ENCODE peak calls at places on chromosomes 1 and 21, in ten cellular contexts. One of them, this sample, is unnamed.

GRCh38 chr1:185648858-185649589 is 85.2 kb upstream of the HMCN1 start:
- DNase-seq in esophagus muscularis mucosa: no peak
- DNase-seq in heart right ventricle: no peak
- DNase-seq in heart left ventricle: no peak
- DNase-seq in thoracic aorta: no peak
- DNase-seq in testis: no peak
- DNase-seq in body of pancreas: no peak
- DNase-seq in IMR-90: no peak
- DNase-seq in breast epithelium: no peak
- DNase-seq in Peyer's patch: no peak
- DNase-seq in this sample: no peak

GRCh38 chr1:158177705-158178450 is 2.8 kb upstream of the CD1D start:
- DNase-seq in breast epithelium: peak; percentile 90
- DNase-seq in heart left ventricle: peak; percentile 95
- DNase-seq in Peyer's patch: peak; percentile 98
- DNase-seq in thoracic aorta: peak; percentile 64
- DNase-seq in testis: peak; percentile 92
- DNase-seq in body of pancreas: peak; percentile 86
- DNase-seq in esophagus muscularis mucosa: no peak
- DNase-seq in heart right ventricle: peak; percentile 95
- DNase-seq in IMR-90: peak; percentile 31
- DNase-seq in this sample: peak; percentile 84

GRCh38 chr1:70979313-70979712 is 68.3 kb downstream of the PTGER3 start:
- DNase-seq in heart right ventricle: no peak
- DNase-seq in heart left ventricle: no peak
- DNase-seq in breast epithelium: no peak
- DNase-seq in Peyer's patch: no peak
- DNase-seq in esophagus muscularis mucosa: no peak
- DNase-seq in thoracic aorta: no peak
- DNase-seq in body of pancreas: no peak
- DNase-seq in IMR-90: no peak
- DNase-seq in testis: no peak
- DNase-seq in this sample: no peak

GRCh38 chr1:37486680-37487618 is 12.6 kb downstream of the ZC3H12A start:
- DNase-seq in body of pancreas: peak; percentile 83
- DNase-seq in heart right ventricle: peak; percentile 84
- DNase-seq in IMR-90: peak; percentile 65
- DNase-seq in esophagus muscularis mucosa: peak; percentile 95
- DNase-seq in testis: peak; percentile 79
- DNase-seq in heart left ventricle: peak; percentile 68
- DNase-seq in thoracic aorta: no peak
- DNase-seq in breast epithelium: peak; percentile 77
- DNase-seq in Peyer's patch: peak; percentile 87
- DNase-seq in this sample: peak; percentile 82

GRCh38 chr1:163174524-163175437 is 27.9 kb downstream of the RGS5 start:
- DNase-seq in IMR-90: peak; percentile 65
- DNase-seq in testis: peak; percentile 79
- DNase-seq in body of pancreas: peak; percentile 62
- DNase-seq in breast epithelium: peak; percentile 53
- DNase-seq in Peyer's patch: peak; percentile 52
- DNase-seq in esophagus muscularis mucosa: no peak
- DNase-seq in thoracic aorta: peak; percentile 31
- DNase-seq in heart right ventricle: peak; percentile 76
- DNase-seq in heart left ventricle: peak; percentile 64
- DNase-seq in this sample: peak; percentile 85

GRCh38 chr1:43557744-43558245 is 27.1 kb downstream of the PTPRF start:
- DNase-seq in IMR-90: no peak
- DNase-seq in body of pancreas: no peak
- DNase-seq in heart right ventricle: no peak
- DNase-seq in Peyer's patch: peak; percentile 92
- DNase-seq in testis: no peak
- DNase-seq in heart left ventricle: no peak
- DNase-seq in breast epithelium: no peak
- DNase-seq in esophagus muscularis mucosa: no peak
- DNase-seq in thoracic aorta: no peak
- DNase-seq in this sample: no peak

GRCh38 chr1:50605186-50605875 is 182.1 kb upstream of the DMRTA2 start:
- DNase-seq in testis: peak; percentile 37
- DNase-seq in breast epithelium: no peak
- DNase-seq in thoracic aorta: no peak
- DNase-seq in IMR-90: peak; percentile 57
- DNase-seq in heart left ventricle: no peak
- DNase-seq in Peyer's patch: no peak
- DNase-seq in heart right ventricle: no peak
- DNase-seq in body of pancreas: no peak
- DNase-seq in esophagus muscularis mucosa: no peak
- DNase-seq in this sample: peak; percentile 64

GRCh38 chr21:37878946-37879660 is 37.2 kb downstream of the KCNJ6 start:
- DNase-seq in body of pancreas: no peak
- DNase-seq in thoracic aorta: no peak
- DNase-seq in heart left ventricle: no peak
- DNase-seq in testis: no peak
- DNase-seq in IMR-90: peak; percentile 93
- DNase-seq in Peyer's patch: no peak
- DNase-seq in esophagus muscularis mucosa: no peak
- DNase-seq in breast epithelium: no peak
- DNase-seq in heart right ventricle: no peak
- DNase-seq in this sample: no peak

GRCh38 chr1:43069481-43070050 is 102.5 kb downstream of the EBNA1BP2 start:
- DNase-seq in esophagus muscularis mucosa: no peak
- DNase-seq in breast epithelium: no peak
- DNase-seq in testis: peak; percentile 32
- DNase-seq in thoracic aorta: no peak
- DNase-seq in body of pancreas: no peak
- DNase-seq in heart right ventricle: no peak
- DNase-seq in heart left ventricle: no peak
- DNase-seq in IMR-90: no peak
- DNase-seq in Peyer's patch: no peak
- DNase-seq in this sample: peak; percentile 43

GRCh38 chr1:67832737-67833594 is at the start of gene GNG12:
- DNase-seq in body of pancreas: peak; percentile 72
- DNase-seq in breast epithelium: peak; percentile 60
- DNase-seq in heart right ventricle: peak; percentile 75
- DNase-seq in testis: peak; percentile 82
- DNase-seq in IMR-90: peak; percentile 73
- DNase-seq in esophagus muscularis mucosa: no peak
- DNase-seq in thoracic aorta: no peak
- DNase-seq in heart left ventricle: peak; percentile 71
- DNase-seq in Peyer's patch: peak; percentile 86
- DNase-seq in this sample: peak; percentile 85

GRCh38 chr1:47507921-47508894 is 70.4 kb downstream of the FOXD2 start:
- DNase-seq in heart right ventricle: peak; percentile 37
- DNase-seq in testis: peak; percentile 19
- DNase-seq in breast epithelium: no peak
- DNase-seq in thoracic aorta: no peak
- DNase-seq in IMR-90: no peak
- DNase-seq in body of pancreas: peak; percentile 24
- DNase-seq in esophagus muscularis mucosa: no peak
- DNase-seq in Peyer's patch: peak; percentile 58
- DNase-seq in heart left ventricle: peak; percentile 23
- DNase-seq in this sample: peak; percentile 62

GRCh38 chr1:72281637-72282270 is 585 bp downstream of the NEGR1 start:
- DNase-seq in esophagus muscularis mucosa: no peak
- DNase-seq in Peyer's patch: no peak
- DNase-seq in IMR-90: peak; percentile 2
- DNase-seq in testis: peak; percentile 38
- DNase-seq in thoracic aorta: no peak
- DNase-seq in heart right ventricle: no peak
- DNase-seq in body of pancreas: peak; percentile 10
- DNase-seq in breast epithelium: no peak
- DNase-seq in heart left ventricle: no peak
- DNase-seq in this sample: no peak

GRCh38 chr1:207698822-207699483 is 52.9 kb upstream of the CD46 start:
- DNase-seq in heart left ventricle: peak; percentile 20
- DNase-seq in breast epithelium: peak; percentile 62
- DNase-seq in body of pancreas: peak; percentile 68
- DNase-seq in testis: peak; percentile 65
- DNase-seq in IMR-90: peak; percentile 56
- DNase-seq in heart right ventricle: peak; percentile 31
- DNase-seq in esophagus muscularis mucosa: no peak
- DNase-seq in thoracic aorta: no peak
- DNase-seq in Peyer's patch: peak; percentile 66
- DNase-seq in this sample: peak; percentile 75

GRCh38 chr1:198788561-198789064 is 149.8 kb downstream of the PTPRC start:
- DNase-seq in heart right ventricle: no peak
- DNase-seq in breast epithelium: no peak
- DNase-seq in heart left ventricle: no peak
- DNase-seq in esophagus muscularis mucosa: no peak
- DNase-seq in body of pancreas: no peak
- DNase-seq in thoracic aorta: no peak
- DNase-seq in IMR-90: no peak
- DNase-seq in Peyer's patch: no peak
- DNase-seq in testis: no peak
- DNase-seq in this sample: peak; percentile 49

DNA sequence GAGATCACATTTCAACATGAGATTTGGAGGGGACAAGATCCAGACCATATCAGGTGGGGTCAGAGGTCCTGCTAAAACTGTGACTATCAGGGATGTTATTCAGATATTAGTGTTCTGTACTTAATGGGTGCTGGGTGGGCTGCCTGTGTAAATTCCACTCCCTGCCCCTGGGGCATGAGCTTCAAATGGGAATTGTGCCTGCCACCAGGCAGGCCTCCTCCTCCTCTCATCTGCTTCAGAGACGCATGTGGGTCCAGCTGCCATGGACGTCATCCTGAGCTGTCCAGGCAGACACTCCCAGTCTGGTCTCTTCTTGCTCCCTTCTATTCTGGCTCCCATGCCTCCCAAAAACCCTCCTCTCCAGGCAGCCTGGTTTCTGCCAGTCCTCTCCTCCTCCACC is 10.4 kb downstream of the QSOX1 start:
- DNase-seq in testis: no peak
- DNase-seq in esophagus muscularis mucosa: no peak
- DNase-seq in heart left ventricle: no peak
- DNase-seq in body of pancreas: no peak
- DNase-seq in IMR-90: no peak
- DNase-seq in heart right ventricle: no peak
- DNase-seq in Peyer's patch: no peak
- DNase-seq in breast epithelium: peak; percentile 2
- DNase-seq in thoracic aorta: no peak
- DNase-seq in this sample: no peak
- H3K27ac ChIP-seq in testis: no peak overlapping the region
- H3K27ac ChIP-seq in esophagus muscularis mucosa: no peak overlapping the region
- H3K27ac ChIP-seq in heart left ventricle: no peak overlapping the region
- H3K27ac ChIP-seq in body of pancreas: no peak overlapping the region
- H3K27ac ChIP-seq in IMR-90: no peak overlapping the region
- H3K27ac ChIP-seq in heart right ventricle: no peak overlapping the region
- H3K27ac ChIP-seq in Peyer's patch: no peak overlapping the region
- H3K27ac ChIP-seq in breast epithelium: peak overlapping the region; percentile 90
- H3K27ac ChIP-seq in thoracic aorta: no peak overlapping the region
- H3K27ac ChIP-seq in this sample: no peak overlapping the region

DNA sequence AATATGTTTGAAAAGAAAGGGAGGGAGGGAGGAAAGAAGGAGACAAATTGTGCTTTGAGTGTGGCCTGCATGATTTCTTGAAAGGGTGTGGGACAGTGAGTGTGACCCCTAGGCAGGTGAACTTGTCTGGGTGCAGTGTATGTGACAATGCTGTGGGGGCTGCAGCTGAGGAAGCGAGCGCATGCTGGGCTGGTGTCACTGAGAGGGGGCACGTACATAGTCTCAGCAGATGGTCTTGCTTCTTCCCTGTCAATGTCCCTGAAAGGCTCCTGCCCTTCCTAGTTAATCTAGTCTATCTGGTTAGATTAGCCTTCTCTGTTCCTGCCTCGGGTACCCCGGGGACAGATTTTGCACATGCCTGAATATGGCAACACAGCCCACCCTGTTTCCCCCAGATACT is 9.8 kb downstream of the FAAH start:
- DNase-seq in heart right ventricle: no peak
- DNase-seq in breast epithelium: no peak
- DNase-seq in Peyer's patch: no peak
- DNase-seq in heart left ventricle: no peak
- DNase-seq in IMR-90: no peak
- DNase-seq in thoracic aorta: no peak
- DNase-seq in body of pancreas: no peak
- DNase-seq in esophagus muscularis mucosa: no peak
- DNase-seq in testis: no peak
- DNase-seq in this sample: no peak
- H3K4me1 ChIP-seq in heart right ventricle: peaks cover 7% of the 10 kb centered on the region
- H3K4me1 ChIP-seq in breast epithelium: no peaks in the 10 kb centered on the region
- H3K4me1 ChIP-seq in Peyer's patch: no peaks in the 10 kb centered on the region
- H3K4me1 ChIP-seq in heart left ventricle: peaks cover 13% of the 10 kb centered on the region
- H3K4me1 ChIP-seq in IMR-90: no peaks in the 10 kb centered on the region
- H3K4me1 ChIP-seq in thoracic aorta: peaks cover 6% of the 10 kb centered on the region
- H3K4me1 ChIP-seq in body of pancreas: peaks cover 33% of the 10 kb centered on the region
- H3K4me1 ChIP-seq in esophagus muscularis mucosa: peaks cover 32% of the 10 kb centered on the region
- H3K4me1 ChIP-seq in testis: peaks cover 5% of the 10 kb centered on the region
- H3K4me1 ChIP-seq in this sample: peaks cover 18% of the 10 kb centered on the region

GRCh38 chr1:29563571-29563970 is 327.2 kb downstream of the PTPRU start:
- DNase-seq in testis: no peak
- DNase-seq in Peyer's patch: no peak
- DNase-seq in heart right ventricle: no peak
- DNase-seq in heart left ventricle: no peak
- DNase-seq in esophagus muscularis mucosa: no peak
- DNase-seq in IMR-90: peak; percentile 61
- DNase-seq in body of pancreas: no peak
- DNase-seq in breast epithelium: no peak
- DNase-seq in thoracic aorta: no peak
- DNase-seq in this sample: no peak

GRCh38 chr1:29569971-29570634 is 333.8 kb downstream of the PTPRU start:
- DNase-seq in heart right ventricle: no peak
- DNase-seq in testis: no peak
- DNase-seq in Peyer's patch: no peak
- DNase-seq in body of pancreas: no peak
- DNase-seq in breast epithelium: no peak
- DNase-seq in esophagus muscularis mucosa: no peak
- DNase-seq in thoracic aorta: no peak
- DNase-seq in IMR-90: peak; percentile 98
- DNase-seq in heart left ventricle: no peak
- DNase-seq in this sample: no peak

GRCh38 chr1:29565490-29565889 is 329.2 kb downstream of the PTPRU start:
- DNase-seq in thoracic aorta: no peak
- DNase-seq in body of pancreas: no peak
- DNase-seq in testis: no peak
- DNase-seq in IMR-90: no peak
- DNase-seq in esophagus muscularis mucosa: no peak
- DNase-seq in Peyer's patch: no peak
- DNase-seq in breast epithelium: no peak
- DNase-seq in heart right ventricle: no peak
- DNase-seq in heart left ventricle: no peak
- DNase-seq in this sample: no peak

GRCh38 chr1:29563092-29563491 is 326.8 kb downstream of the PTPRU start:
- DNase-seq in breast epithelium: no peak
- DNase-seq in heart right ventricle: no peak
- DNase-seq in thoracic aorta: no peak
- DNase-seq in Peyer's patch: no peak
- DNase-seq in testis: no peak
- DNase-seq in esophagus muscularis mucosa: no peak
- DNase-seq in body of pancreas: no peak
- DNase-seq in IMR-90: no peak
- DNase-seq in heart left ventricle: no peak
- DNase-seq in this sample: no peak

GRCh38 chr1:29567257-29567656 is 330.9 kb downstream of the PTPRU start:
- DNase-seq in IMR-90: no peak
- DNase-seq in breast epithelium: no peak
- DNase-seq in esophagus muscularis mucosa: no peak
- DNase-seq in Peyer's patch: no peak
- DNase-seq in heart right ventricle: no peak
- DNase-seq in body of pancreas: no peak
- DNase-seq in thoracic aorta: no peak
- DNase-seq in testis: no peak
- DNase-seq in heart left ventricle: no peak
- DNase-seq in this sample: no peak
- H3K9me3 ChIP-seq in IMR-90: peaks cover 21% of the 10 kb centered on the region
- H3K9me3 ChIP-seq in breast epithelium: peaks cover 26% of the 10 kb centered on the region
- H3K9me3 ChIP-seq in esophagus muscularis mucosa: peaks cover 54% of the 10 kb centered on the region
- H3K9me3 ChIP-seq in Peyer's patch: peaks cover 11% of the 10 kb centered on the region
- H3K9me3 ChIP-seq in heart right ventricle: peaks cover 63% of the 10 kb centered on the region
- H3K9me3 ChIP-seq in body of pancreas: no peaks in the 10 kb centered on the region
- H3K9me3 ChIP-seq in thoracic aorta: peaks cover 27% of the 10 kb centered on the region
- H3K9me3 ChIP-seq in testis: no peaks in the 10 kb centered on the region
- H3K9me3 ChIP-seq in heart left ventricle: no peaks in the 10 kb centered on the region
- H3K9me3 ChIP-seq in this sample: no peaks in the 10 kb centered on the region

GRCh38 chr1:39269349-39269748 is 64.9 kb downstream of the MACF1 start:
- DNase-seq in testis: no peak
- DNase-seq in thoracic aorta: no peak
- DNase-seq in breast epithelium: no peak
- DNase-seq in IMR-90: no peak
- DNase-seq in esophagus muscularis mucosa: no peak
- DNase-seq in heart left ventricle: no peak
- DNase-seq in Peyer's patch: no peak
- DNase-seq in heart right ventricle: no peak
- DNase-seq in body of pancreas: no peak
- DNase-seq in this sample: no peak
- H3K27ac ChIP-seq in testis: no peak overlapping the region
- H3K27ac ChIP-seq in thoracic aorta: peak overlapping the region; percentile 51
- H3K27ac ChIP-seq in breast epithelium: peak overlapping the region; percentile 81
- H3K27ac ChIP-seq in IMR-90: peak overlapping the region; percentile 42
- H3K27ac ChIP-seq in esophagus muscularis mucosa: peak overlapping the region; percentile 85
- H3K27ac ChIP-seq in heart left ventricle: peak overlapping the region; percentile 84
- H3K27ac ChIP-seq in Peyer's patch: peak overlapping the region; percentile 33
- H3K27ac ChIP-seq in heart right ventricle: no peak overlapping the region
- H3K27ac ChIP-seq in body of pancreas: peak overlapping the region; percentile 20
- H3K27ac ChIP-seq in this sample: no peak overlapping the region